ENCODE peak calls at places on chromosome 21, in five cellular contexts. K is activated naive CD8-positive, alpha-beta T cell treated with anti-CD3 and anti-CD28 coated beads for 36 hours; E is neural crest cell; B is nucleus accumbens; I is HT-29. T is an unnamed sample.

GRCh38 chr21:46049890-46050650 is 47.8 kb upstream of the COL6A2 start:
- DNase-seq in K (no peak), E (no peak), B (no peak), I (no peak), T (no peak)

GRCh38 chr21:20276377-20276776 is 721.8 kb upstream of the NCAM2 start:
- DNase-seq in K (no peak), E (no peak), B (no peak), I (no peak), T (no peak)

GRCh38 chr21:37367758-37368535 is 1.4 kb downstream of the DYRK1A start:
- DNase-seq in K (peak), E (peak), B (peak), I (peak), T (peak)

GRCh38 chr21:16072692-16073091 is 342.9 kb downstream of the USP25 start:
- DNase-seq in K (no peak), E (no peak), B (peak), I (no peak), T (no peak)

GRCh38 chr21:34877485-34878128 is 171.5 kb downstream of the RUNX1 start:
- DNase-seq in K (no peak), E (no peak), B (no peak), I (peak), T (peak)

GRCh38 chr21:34632498-34632897 is 17.6 kb upstream of the RCAN1 start:
- DNase-seq in K (no peak), E (no peak), B (no peak), I (no peak), T (no peak)

GRCh38 chr21:36725793-36726386 is 27.0 kb downstream of the SIM2 start:
- DNase-seq in K (no peak), E (no peak), B (no peak), I (no peak), T (no peak)

GRCh38 chr21:41641821-41642368 is 125.0 kb downstream of the RIPK4 start:
- DNase-seq in K (no peak), E (no peak), B (peak), I (no peak), T (peak)

GRCh38 chr21:37337831-37338230 is 28.7 kb upstream of the DYRK1A start:
- DNase-seq in K (no peak), E (no peak), B (no peak), I (no peak), T (no peak)

GRCh38 chr21:46041183-46041582 is 56.7 kb upstream of the COL6A2 start:
- DNase-seq in K (no peak), E (no peak), B (no peak), I (no peak), T (no peak)

GRCh38 chr21:17406202-17406601 is 106.6 kb upstream of the CXADR start:
- DNase-seq in K (no peak), E (no peak), B (no peak), I (peak), T (no peak)

T was measured in LoVo.